ENCODE peak calls at places on chromosomes 11 and 22, in four cellular contexts. One of them, this sample, is unnamed.

GRCh38 chr11:122711831-122712378 is 56.4 kb downstream of the UBASH3B start:
- DNase-seq in SHP77: no peak
- DNase-seq in NCI-H1092 treated with DMSO at 0.1 percent for 48 hours: peak
- DNase-seq in HEK293T: no peak
- DNase-seq in this sample: no peak

GRCh38 chr11:69474736-69475135 is 6.7 kb upstream of the LINC01488 start:
- DNase-seq in SHP77: no peak
- DNase-seq in NCI-H1092 treated with DMSO at 0.1 percent for 48 hours: no peak
- DNase-seq in HEK293T: no peak
- DNase-seq in this sample: no peak

GRCh38 chr11:134850566-134850965 is 438.5 kb upstream of the B3GAT1 start:
- DNase-seq in SHP77: no peak
- DNase-seq in NCI-H1092 treated with DMSO at 0.1 percent for 48 hours: no peak
- DNase-seq in HEK293T: no peak
- DNase-seq in this sample: no peak

GRCh38 chr11:3357994-3358676 is 20.8 kb downstream of the ZNF195 start:
- DNase-seq in SHP77: no peak
- DNase-seq in NCI-H1092 treated with DMSO at 0.1 percent for 48 hours: no peak
- DNase-seq in HEK293T: no peak
- DNase-seq in this sample: no peak

GRCh38 chr11:133978816-133979215 is 22.0 kb upstream of the IGSF9B start:
- DNase-seq in SHP77: no peak
- DNase-seq in NCI-H1092 treated with DMSO at 0.1 percent for 48 hours: no peak
- DNase-seq in HEK293T: no peak
- DNase-seq in this sample: no peak

GRCh38 chr22:48672387-48672786 is 1155.3 kb downstream of the BRD1 start:
- DNase-seq in SHP77: no peak
- DNase-seq in NCI-H1092 treated with DMSO at 0.1 percent for 48 hours: no peak
- DNase-seq in HEK293T: no peak
- DNase-seq in this sample: no peak

GRCh38 chr11:94795799-94796580 is 27.8 kb downstream of the AMOTL1 start:
- DNase-seq in SHP77: no peak
- DNase-seq in NCI-H1092 treated with DMSO at 0.1 percent for 48 hours: no peak
- DNase-seq in HEK293T: no peak
- DNase-seq in this sample: no peak

GRCh38 chr22:27796118-27796517 is 5.4 kb downstream of the MN1 start:
- DNase-seq in SHP77: no peak
- DNase-seq in NCI-H1092 treated with DMSO at 0.1 percent for 48 hours: no peak
- DNase-seq in HEK293T: no peak
- DNase-seq in this sample: no peak

GRCh38 chr11:128757235-128757711 is 63.4 kb downstream of the FLI1 start:
- DNase-seq in SHP77: no peak
- DNase-seq in NCI-H1092 treated with DMSO at 0.1 percent for 48 hours: no peak
- DNase-seq in HEK293T: peak
- DNase-seq in this sample: no peak

GRCh38 chr11:77747381-77747969 is 73.0 kb downstream of the RSF1 start:
- DNase-seq in SHP77: no peak
- DNase-seq in NCI-H1092 treated with DMSO at 0.1 percent for 48 hours: no peak
- DNase-seq in HEK293T: no peak
- DNase-seq in this sample: no peak

GRCh38 chr11:64245401-64245796 is 1.3 kb downstream of the PPP1R14B start:
- DNase-seq in SHP77: no peak
- DNase-seq in NCI-H1092 treated with DMSO at 0.1 percent for 48 hours: peak
- DNase-seq in HEK293T: no peak
- DNase-seq in this sample: peak

GRCh38 chr22:23408321-23408720 is 171.8 kb downstream of the IGLL1 start:
- DNase-seq in SHP77: no peak
- DNase-seq in NCI-H1092 treated with DMSO at 0.1 percent for 48 hours: no peak
- DNase-seq in HEK293T: no peak
- DNase-seq in this sample: no peak

GRCh38 chr11:116931206-116931953 is 94.0 kb upstream of the APOA1 start:
- DNase-seq in SHP77: no peak
- DNase-seq in NCI-H1092 treated with DMSO at 0.1 percent for 48 hours: no peak
- DNase-seq in HEK293T: no peak
- DNase-seq in this sample: no peak

GRCh38 chr11:61974766-61975631 is 7.6 kb upstream of the FTH1 start:
- DNase-seq in SHP77: peak
- DNase-seq in NCI-H1092 treated with DMSO at 0.1 percent for 48 hours: peak
- DNase-seq in HEK293T: no peak
- DNase-seq in this sample: no peak

GRCh38 chr11:61332266-61332822 is 561 bp downstream of the DDB1 start:
- DNase-seq in SHP77: no peak
- DNase-seq in NCI-H1092 treated with DMSO at 0.1 percent for 48 hours: no peak
- DNase-seq in HEK293T: peak
- DNase-seq in this sample: no peak

GRCh38 chr11:125272092-125272491 is 107.5 kb downstream of the PKNOX2 start:
- DNase-seq in SHP77: no peak
- DNase-seq in NCI-H1092 treated with DMSO at 0.1 percent for 48 hours: no peak
- DNase-seq in HEK293T: no peak
- DNase-seq in this sample: no peak

GRCh38 chr11:5336331-5336730 is 7.0 kb downstream of the OR51B5 start:
- DNase-seq in SHP77: no peak
- DNase-seq in NCI-H1092 treated with DMSO at 0.1 percent for 48 hours: no peak
- DNase-seq in HEK293T: no peak
- DNase-seq in this sample: no peak

GRCh38 chr11:315051-315481 is 1.2 kb downstream of the IFITM1 start:
- DNase-seq in SHP77: no peak
- DNase-seq in NCI-H1092 treated with DMSO at 0.1 percent for 48 hours: no peak
- DNase-seq in HEK293T: no peak
- DNase-seq in this sample: no peak

GRCh38 chr11:73236879-73237278 is 18.8 kb downstream of the P2RY2 start:
- DNase-seq in SHP77: no peak
- DNase-seq in NCI-H1092 treated with DMSO at 0.1 percent for 48 hours: no peak
- DNase-seq in HEK293T: peak
- DNase-seq in this sample: peak

GRCh38 chr11:19116315-19116970 is 525 bp upstream of the ZDHHC13 start:
- DNase-seq in SHP77: no peak
- DNase-seq in NCI-H1092 treated with DMSO at 0.1 percent for 48 hours: no peak
- DNase-seq in HEK293T: no peak
- DNase-seq in this sample: peak

GRCh38 chr11:8650401-8650990 is 32.0 kb downstream of the TRIM66 start:
- DNase-seq in SHP77: no peak
- DNase-seq in NCI-H1092 treated with DMSO at 0.1 percent for 48 hours: no peak
- DNase-seq in HEK293T: no peak
- DNase-seq in this sample: no peak

GRCh38 chr11:45341379-45341778 is 55.2 kb upstream of the SYT13 start:
- DNase-seq in SHP77: peak
- DNase-seq in NCI-H1092 treated with DMSO at 0.1 percent for 48 hours: peak
- DNase-seq in HEK293T: no peak
- DNase-seq in this sample: no peak

GRCh38 chr11:108498046-108498815 is at the start of gene POGLUT3:
- DNase-seq in SHP77: peak
- DNase-seq in NCI-H1092 treated with DMSO at 0.1 percent for 48 hours: peak
- DNase-seq in HEK293T: peak
- DNase-seq in this sample: peak

GRCh38 chr22:45242778-45243191 is 2.1 kb upstream of the KIAA0930 start:
- DNase-seq in SHP77: no peak
- DNase-seq in NCI-H1092 treated with DMSO at 0.1 percent for 48 hours: peak
- DNase-seq in HEK293T: no peak
- DNase-seq in this sample: peak

GRCh38 chr11:60984616-60985015 is 13.1 kb downstream of the CD6 start:
- DNase-seq in SHP77: no peak
- DNase-seq in NCI-H1092 treated with DMSO at 0.1 percent for 48 hours: no peak
- DNase-seq in HEK293T: no peak
- DNase-seq in this sample: no peak

GRCh38 chr11:65036931-65037330 is 4.1 kb upstream of the SAC3D1 start:
- DNase-seq in SHP77: no peak
- DNase-seq in NCI-H1092 treated with DMSO at 0.1 percent for 48 hours: peak
- DNase-seq in HEK293T: no peak
- DNase-seq in this sample: no peak

GRCh38 chr11:113664069-113664980 is 41.8 kb downstream of the TMPRSS5 start:
- DNase-seq in SHP77: no peak
- DNase-seq in NCI-H1092 treated with DMSO at 0.1 percent for 48 hours: no peak
- DNase-seq in HEK293T: no peak
- DNase-seq in this sample: peak

GRCh38 chr11:69178819-69179482 is 23.2 kb downstream of the SMIM38 start:
- DNase-seq in SHP77: peak
- DNase-seq in NCI-H1092 treated with DMSO at 0.1 percent for 48 hours: peak
- DNase-seq in HEK293T: no peak
- DNase-seq in this sample: no peak

GRCh38 chr11:117953029-117953671 is 23.9 kb upstream of the TMPRSS13 start:
- DNase-seq in SHP77: no peak
- DNase-seq in NCI-H1092 treated with DMSO at 0.1 percent for 48 hours: no peak
- DNase-seq in HEK293T: no peak
- DNase-seq in this sample: no peak

GRCh38 chr11:44939673-44940072 is 11.0 kb downstream of the TP53I11 start:
- DNase-seq in SHP77: no peak
- DNase-seq in NCI-H1092 treated with DMSO at 0.1 percent for 48 hours: no peak
- DNase-seq in HEK293T: peak
- DNase-seq in this sample: no peak

GRCh38 chr11:72287293-72287692 is 43.3 kb upstream of the PHOX2A start:
- DNase-seq in SHP77: no peak
- DNase-seq in NCI-H1092 treated with DMSO at 0.1 percent for 48 hours: no peak
- DNase-seq in HEK293T: no peak
- DNase-seq in this sample: no peak

GRCh38 chr11:45871638-45872037 is 13.8 kb upstream of the MAPK8IP1 start:
- DNase-seq in SHP77: no peak
- DNase-seq in NCI-H1092 treated with DMSO at 0.1 percent for 48 hours: no peak
- DNase-seq in HEK293T: no peak
- DNase-seq in this sample: no peak

GRCh38 chr22:39098026-39098425 is 982 bp downstream of the APOBEC3H start:
- DNase-seq in SHP77: no peak
- DNase-seq in NCI-H1092 treated with DMSO at 0.1 percent for 48 hours: no peak
- DNase-seq in HEK293T: peak
- DNase-seq in this sample: no peak

GRCh38 chr11:61002598-61002997 is 31.1 kb downstream of the CD6 start:
- DNase-seq in SHP77: no peak
- DNase-seq in NCI-H1092 treated with DMSO at 0.1 percent for 48 hours: no peak
- DNase-seq in HEK293T: no peak
- DNase-seq in this sample: no peak